ENCODE peak calls at places on chromosomes 7 and 10, in nine cellular contexts. One of them, this sample, is unnamed.

GRCh38 chr7:94043299-94043698 is 39.1 kb upstream of the BET1 start:
- DNase-seq in activated CD8-positive, alpha-beta T cell treated with anti-CD3 and anti-CD28 coated beads for 36 hours: no peak
- DNase-seq in GM03348: peak; percentile 46
- DNase-seq in A549: no peak
- DNase-seq in K562: no peak
- DNase-seq in ureter: no peak
- DNase-seq in ACHN: no peak
- DNase-seq in activated CD8-positive, alpha-beta memory T cell treated with anti-CD3 and anti-CD28 coated beads for 1 hour: no peak
- DNase-seq in fibroblast of the conjunctiva: no peak
- DNase-seq in this sample: no peak

GRCh38 chr10:101708073-101708472 is 13.1 kb upstream of the FBXW4 start:
- DNase-seq in activated CD8-positive, alpha-beta T cell treated with anti-CD3 and anti-CD28 coated beads for 36 hours: no peak
- DNase-seq in GM03348: no peak
- DNase-seq in A549: no peak
- DNase-seq in K562: no peak
- DNase-seq in ureter: no peak
- DNase-seq in ACHN: no peak
- DNase-seq in activated CD8-positive, alpha-beta memory T cell treated with anti-CD3 and anti-CD28 coated beads for 1 hour: no peak
- DNase-seq in fibroblast of the conjunctiva: no peak
- DNase-seq in this sample: no peak

GRCh38 chr10:124322191-124322980 is 96.3 kb downstream of the OAT start:
- DNase-seq in activated CD8-positive, alpha-beta T cell treated with anti-CD3 and anti-CD28 coated beads for 36 hours: no peak
- DNase-seq in GM03348: no peak
- DNase-seq in A549: no peak
- DNase-seq in K562: no peak
- DNase-seq in ureter: no peak
- DNase-seq in ACHN: no peak
- DNase-seq in activated CD8-positive, alpha-beta memory T cell treated with anti-CD3 and anti-CD28 coated beads for 1 hour: no peak
- DNase-seq in fibroblast of the conjunctiva: no peak
- DNase-seq in this sample: peak; percentile 61

GRCh38 chr7:30977222-30977621 is 13.5 kb downstream of the GHRHR start:
- DNase-seq in activated CD8-positive, alpha-beta T cell treated with anti-CD3 and anti-CD28 coated beads for 36 hours: no peak
- DNase-seq in GM03348: no peak
- DNase-seq in A549: no peak
- DNase-seq in K562: no peak
- DNase-seq in ureter: peak; percentile 15
- DNase-seq in ACHN: no peak
- DNase-seq in activated CD8-positive, alpha-beta memory T cell treated with anti-CD3 and anti-CD28 coated beads for 1 hour: no peak
- DNase-seq in fibroblast of the conjunctiva: no peak
- DNase-seq in this sample: peak; percentile 50

GRCh38 chr7:32070406-32071360 is at the start of gene PDE1C:
- DNase-seq in activated CD8-positive, alpha-beta T cell treated with anti-CD3 and anti-CD28 coated beads for 36 hours: no peak
- DNase-seq in GM03348: peak; percentile 64
- DNase-seq in A549: peak; percentile 30
- DNase-seq in K562: no peak
- DNase-seq in ureter: no peak
- DNase-seq in ACHN: no peak
- DNase-seq in activated CD8-positive, alpha-beta memory T cell treated with anti-CD3 and anti-CD28 coated beads for 1 hour: no peak
- DNase-seq in fibroblast of the conjunctiva: no peak
- DNase-seq in this sample: no peak

GRCh38 chr7:2651847-2652735 is 20.3 kb downstream of the TTYH3 start:
- DNase-seq in activated CD8-positive, alpha-beta T cell treated with anti-CD3 and anti-CD28 coated beads for 36 hours: no peak
- DNase-seq in GM03348: no peak
- DNase-seq in A549: no peak
- DNase-seq in K562: no peak
- DNase-seq in ureter: no peak
- DNase-seq in ACHN: no peak
- DNase-seq in activated CD8-positive, alpha-beta memory T cell treated with anti-CD3 and anti-CD28 coated beads for 1 hour: no peak
- DNase-seq in fibroblast of the conjunctiva: no peak
- DNase-seq in this sample: no peak

GRCh38 chr10:35391153-35391953 is 55.0 kb downstream of the CCNY start:
- DNase-seq in activated CD8-positive, alpha-beta T cell treated with anti-CD3 and anti-CD28 coated beads for 36 hours: no peak
- DNase-seq in GM03348: no peak
- DNase-seq in A549: no peak
- DNase-seq in K562: peak; percentile 91
- DNase-seq in ureter: no peak
- DNase-seq in ACHN: no peak
- DNase-seq in activated CD8-positive, alpha-beta memory T cell treated with anti-CD3 and anti-CD28 coated beads for 1 hour: no peak
- DNase-seq in fibroblast of the conjunctiva: no peak
- DNase-seq in this sample: no peak

GRCh38 chr10:116255931-116256748 is 16.9 kb downstream of the GFRA1 start:
- DNase-seq in activated CD8-positive, alpha-beta T cell treated with anti-CD3 and anti-CD28 coated beads for 36 hours: no peak
- DNase-seq in GM03348: no peak
- DNase-seq in A549: no peak
- DNase-seq in K562: no peak
- DNase-seq in ureter: no peak
- DNase-seq in ACHN: no peak
- DNase-seq in activated CD8-positive, alpha-beta memory T cell treated with anti-CD3 and anti-CD28 coated beads for 1 hour: no peak
- DNase-seq in fibroblast of the conjunctiva: no peak
- DNase-seq in this sample: no peak

GRCh38 chr7:2471396-2471795 is 4.8 kb downstream of the GRIFIN start:
- DNase-seq in activated CD8-positive, alpha-beta T cell treated with anti-CD3 and anti-CD28 coated beads for 36 hours: no peak
- DNase-seq in GM03348: no peak
- DNase-seq in A549: no peak
- DNase-seq in K562: no peak
- DNase-seq in ureter: peak; percentile 69
- DNase-seq in ACHN: no peak
- DNase-seq in activated CD8-positive, alpha-beta memory T cell treated with anti-CD3 and anti-CD28 coated beads for 1 hour: no peak
- DNase-seq in fibroblast of the conjunctiva: no peak
- DNase-seq in this sample: peak; percentile 69

This sample was measured in coronary artery.